ENCODE peak calls at places on chromosomes 7 and 10, in nine cellular contexts. I, H, K, Z, S, Q, V, U and F are unnamed samples.

GRCh38 chr10:71134732-71135211 is 77.6 kb upstream of the UNC5B start:
- DNase-seq in I (no peak), H (no peak), K (no peak), Z (no peak), S (no peak), Q (peak), V (no peak), U (no peak), F (no peak)

GRCh38 chr7:128906001-128906765 is 4.3 kb downstream of the KCP start:
- DNase-seq in I (no peak), H (no peak), K (no peak), Z (no peak), S (no peak), Q (peak), V (no peak), U (no peak), F (no peak)

GRCh38 chr7:22671177-22671879 is 55.7 kb upstream of the IL6 start:
- DNase-seq in I (no peak), H (peak), K (peak), Z (no peak), S (no peak), Q (no peak), V (no peak), U (no peak), F (no peak)

GRCh38 chr7:91198371-91198770 is 65.9 kb upstream of the FZD1 start:
- DNase-seq in I (no peak), H (no peak), K (no peak), Z (no peak), S (no peak), Q (no peak), V (no peak), U (no peak), F (no peak)

GRCh38 chr10:49367600-49367999 is 28.3 kb downstream of the DRGX start:
- DNase-seq in I (no peak), H (no peak), K (no peak), Z (no peak), S (no peak), Q (peak), V (no peak), U (no peak), F (peak)

GRCh38 chr7:20408467-20408826 is 77.7 kb downstream of the ITGB8 start:
- DNase-seq in I (no peak), H (no peak), K (peak), Z (peak), S (no peak), Q (no peak), V (no peak), U (no peak), F (peak)

GRCh38 chr7:127845497-127846214 is 185.6 kb downstream of the LRRC4 start:
- DNase-seq in I (peak), H (peak), K (no peak), Z (no peak), S (no peak), Q (no peak), V (no peak), U (no peak), F (no peak)

GRCh38 chr7:19362099-19362498 is 216.9 kb upstream of the FERD3L start:
- DNase-seq in I (no peak), H (peak), K (peak), Z (peak), S (no peak), Q (no peak), V (no peak), U (no peak), F (peak)

GRCh38 chr7:2399848-2400587 is 3.4 kb upstream of the CHST12 start:
- DNase-seq in I (peak), H (peak), K (peak), Z (peak), S (peak), Q (peak), V (peak), U (no peak), F (peak)

GRCh38 chr10:48800283-48800675 is 115.6 kb downstream of the WDFY4 start:
- DNase-seq in I (no peak), H (no peak), K (no peak), Z (no peak), S (no peak), Q (no peak), V (no peak), U (no peak), F (no peak)

GRCh38 chr7:4361774-4362173 is 320.3 kb upstream of the FOXK1 start:
- DNase-seq in I (no peak), H (no peak), K (no peak), Z (no peak), S (no peak), Q (no peak), V (no peak), U (no peak), F (no peak)

GRCh38 chr7:49776994-49777393 is 3.6 kb downstream of the VWC2 start:
- DNase-seq in I (no peak), H (no peak), K (peak), Z (no peak), S (no peak), Q (peak), V (no peak), U (no peak), F (no peak)

GRCh38 chr10:71267508-71268240 is 51.4 kb upstream of the SLC29A3 start:
- DNase-seq in I (no peak), H (no peak), K (no peak), Z (no peak), S (no peak), Q (no peak), V (no peak), U (no peak), F (no peak)

GRCh38 chr7:75982306-75983064 is 11.9 kb downstream of the TMEM120A start:
- DNase-seq in I (no peak), H (no peak), K (no peak), Z (no peak), S (no peak), Q (peak), V (no peak), U (no peak), F (no peak)

GRCh38 chr7:158933468-158934139 is 77.2 kb downstream of the DYNC2I1 start:
- DNase-seq in I (no peak), H (no peak), K (no peak), Z (no peak), S (no peak), Q (no peak), V (no peak), U (no peak), F (no peak)

GRCh38 chr10:121310151-121310711 is 288.0 kb downstream of the FGFR2 start:
- DNase-seq in I (no peak), H (peak), K (no peak), Z (peak), S (no peak), Q (peak), V (no peak), U (no peak), F (no peak)

GRCh38 chr10:71260622-71261325 is 48.4 kb downstream of the UNC5B start:
- DNase-seq in I (no peak), H (peak), K (peak), Z (peak), S (peak), Q (peak), V (peak), U (no peak), F (peak)

GRCh38 chr7:155378580-155378934 is 79.4 kb upstream of the EN2 start:
- DNase-seq in I (no peak), H (no peak), K (no peak), Z (no peak), S (no peak), Q (no peak), V (no peak), U (no peak), F (no peak)

GRCh38 chr7:138814806-138815332 is 16.9 kb upstream of the ATP6V0A4 start:
- DNase-seq in I (no peak), H (no peak), K (no peak), Z (no peak), S (no peak), Q (no peak), V (no peak), U (no peak), F (no peak)

GRCh38 chr10:87504667-87505365 is at the start of gene MINPP1:
- DNase-seq in I (peak), H (peak), K (peak), Z (peak), S (peak), Q (peak), V (peak), U (peak), F (peak)

GRCh38 chr7:132247995-132248618 is 328.2 kb downstream of the PLXNA4 start:
- DNase-seq in I (no peak), H (no peak), K (no peak), Z (no peak), S (no peak), Q (no peak), V (no peak), U (no peak), F (no peak)